ENCODE peak calls at places on chromosomes 16 and 17, in seven cellular contexts. T is CMK, F is progenitor cell of endocrine pancreas, S is GM03348, D is NCI-H2081, A is HEK293T, E is mesenteric fat pad. V is an unnamed sample.

GRCh38 chr17:30021708-30022317 is 80.4 kb downstream of the EFCAB5 start:
- DNase-seq in A (peak; percentile 26), F (no peak), T (no peak), S (peak; percentile 50), E (no peak), D (peak; percentile 17), V (peak; percentile 16)

GRCh38 chr16:87457724-87458423 is 35.0 kb downstream of the ZCCHC14 start:
- DNase-seq in S (peak; percentile 92), E (no peak), T (no peak), D (no peak), F (no peak), A (no peak), V (no peak)

GRCh38 chr16:85180047-85180878 is 68.0 kb upstream of the CIBAR2 start:
- DNase-seq in S (no peak), A (no peak), E (no peak), D (no peak), T (no peak), F (no peak), V (no peak)

GRCh38 chr17:61404702-61405046 is 5.0 kb downstream of the TBX2 start:
- DNase-seq in S (no peak), E (no peak), D (no peak), F (no peak), A (no peak), T (no peak), V (no peak)

GRCh38 chr17:56708220-56708567 is 114.7 kb downstream of the NOG start:
- DNase-seq in F (no peak), S (peak; percentile 23), E (no peak), D (no peak), T (no peak), A (no peak), V (no peak)

GRCh38 chr17:22310717-22311686 is 618.7 kb downstream of the KCNJ18 start:
- DNase-seq in T (peak; percentile 7), F (no peak), E (no peak), D (no peak), A (peak; percentile 10), S (no peak), V (no peak)

GRCh38 chr17:10210151-10210574 is 11.8 kb upstream of the GAS7 start:
- DNase-seq in F (no peak), D (no peak), T (no peak), E (no peak), S (no peak), A (no peak), V (no peak)

GRCh38 chr17:2580641-2581040 is 12.8 kb upstream of the PAFAH1B1 start:
- DNase-seq in T (no peak), D (no peak), S (no peak), E (no peak), A (no peak), F (no peak), V (no peak)

GRCh38 chr17:74123350-74123749 is 80.1 kb upstream of the RPL38 start:
- DNase-seq in A (no peak), S (no peak), E (peak; percentile 64), F (no peak), D (no peak), T (no peak), V (no peak)

GRCh38 chr16:46822270-46822669 is 8.7 kb downstream of the C16orf87 start:
- DNase-seq in E (no peak), F (no peak), D (no peak), S (peak; percentile 44), T (no peak), A (no peak), V (no peak)

GRCh38 chr16:1559446-1559975 is 26.0 kb downstream of the TMEM204 start:
- DNase-seq in D (no peak), T (no peak), A (no peak), F (no peak), E (no peak), S (no peak), V (peak; percentile 22)

GRCh38 chr17:19461139-19461538 is 50.1 kb downstream of the RNF112 start:
- DNase-seq in A (no peak), D (no peak), S (no peak), E (peak; percentile 30), T (no peak), F (no peak), V (no peak)

GRCh38 chr16:24986512-24987303 is 28.5 kb downstream of the ARHGAP17 start:
- DNase-seq in D (no peak), E (no peak), S (peak; percentile 36), F (no peak), T (no peak), A (no peak), V (peak; percentile 77)

GRCh38 chr16:8588703-8589292 is 1.5 kb downstream of the TMEM114 start:
- DNase-seq in S (no peak), F (no peak), T (no peak), D (no peak), E (no peak), A (no peak), V (no peak)

GRCh38 chr16:3920206-3920605 is 39.7 kb upstream of the CREBBP start:
- DNase-seq in D (no peak), E (no peak), T (no peak), A (no peak), F (no peak), S (no peak), V (no peak)

GRCh38 chr17:50841277-50841948 is 6.0 kb downstream of the WFIKKN2 start:
- DNase-seq in S (no peak), T (no peak), D (no peak), F (no peak), A (no peak), E (no peak), V (no peak)

GRCh38 chr17:39872700-39873099 is 4.7 kb downstream of the ZPBP2 start:
- DNase-seq in E (no peak), F (no peak), A (no peak), S (peak; percentile 14), D (peak; percentile 11), T (no peak), V (no peak)

GRCh38 chr17:61425682-61426481 is 26.2 kb downstream of the TBX2 start:
- DNase-seq in S (no peak), E (no peak), T (no peak), D (peak; percentile 14), F (no peak), A (no peak), V (no peak)

GRCh38 chr16:2778692-2778958 is 1.5 kb upstream of the ELOB start:
- DNase-seq in S (no peak), D (no peak), T (no peak), F (no peak), A (no peak), E (no peak), V (no peak)

GRCh38 chr16:27302126-27302525 is 11.6 kb upstream of the IL4R start:
- DNase-seq in D (no peak), S (no peak), F (no peak), T (no peak), E (no peak), A (no peak), V (no peak)

GRCh38 chr16:83989300-83989699 is 21.3 kb downstream of the NECAB2 start:
- DNase-seq in T (no peak), S (no peak), D (peak; percentile 43), F (no peak), A (no peak), E (no peak), V (no peak)

GRCh38 chr17:44108440-44109311 is 14.8 kb downstream of the HDAC5 start:
- DNase-seq in F (no peak), A (no peak), D (no peak), S (peak; percentile 94), T (no peak), E (no peak), V (no peak)

GRCh38 chr17:77553459-77554066 is 404.9 kb upstream of the TNRC6C start:
- DNase-seq in T (no peak), D (no peak), E (no peak), A (no peak), F (no peak), S (no peak), V (no peak)

GRCh38 chr17:69246726-69247375 is 18.2 kb upstream of the ABCA10 start:
- DNase-seq in E (no peak), S (peak; percentile 61), A (peak; percentile 14), T (no peak), F (no peak), D (peak; percentile 61), V (no peak)

GRCh38 chr17:6303664-6304063 is 131.3 kb downstream of the AIPL1 start:
- DNase-seq in A (peak; percentile 55), D (no peak), T (no peak), F (peak; percentile 52), S (peak; percentile 36), E (no peak), V (no peak)

GRCh38 chr17:12977008-12977751 is 40.6 kb downstream of the ELAC2 start:
- DNase-seq in S (peak; percentile 24), F (no peak), D (no peak), A (no peak), T (no peak), E (no peak), V (no peak)

GRCh38 chr16:59748531-59748930 is 1014.4 kb upstream of the GOT2 start:
- DNase-seq in S (no peak), D (no peak), F (no peak), T (no peak), A (no peak), E (no peak), V (no peak)

GRCh38 chr17:5370411-5370810 is 49.1 kb downstream of the NUP88 start:
- DNase-seq in E (no peak), F (no peak), S (no peak), T (no peak), D (no peak), A (no peak), V (no peak)

GRCh38 chr16:86389566-86390328 is 120.6 kb upstream of the FOXF1 start:
- DNase-seq in E (no peak), D (no peak), F (no peak), T (no peak), S (peak; percentile 18), A (no peak), V (no peak)

GRCh38 chr17:60809421-60809820 is 131.8 kb downstream of the BCAS3 start:
- DNase-seq in E (no peak), D (no peak), T (no peak), A (no peak), F (no peak), S (no peak), V (no peak)

V was measured in HL-60.